ENCODE peak calls at places on chromosomes 11 and 22, in nine cellular contexts. H, A, D, J, Z, C, N, R and X are unnamed samples.

GRCh38 chr11:123219066-123219697 is 24.1 kb upstream of the CLMP start:
- DNase-seq in A (no peak), C (peak), Z (no peak), R (no peak), D (no peak), N (peak), H (peak), J (no peak), X (no peak)

GRCh38 chr11:112132737-112133136 is 31.2 kb downstream of the IL18 start:
- DNase-seq in N (no peak), A (no peak), H (no peak), R (no peak), Z (no peak), C (no peak), D (no peak), J (no peak), X (no peak)

GRCh38 chr11:90630176-90630575 is 407.3 kb upstream of the CHORDC1 start:
- DNase-seq in H (no peak), Z (no peak), N (peak), R (no peak), D (no peak), A (no peak), C (no peak), J (no peak), X (no peak)

GRCh38 chr11:65448418-65449196 is 26.0 kb downstream of the NEAT1 start:
- DNase-seq in C (no peak), D (no peak), A (no peak), N (peak), R (no peak), H (peak), J (no peak), Z (no peak), X (peak)

GRCh38 chr11:117969160-117969991 is 16.8 kb upstream of the IL10RA start:
- DNase-seq in Z (no peak), N (no peak), C (peak), A (no peak), D (no peak), R (no peak), H (no peak), J (no peak), X (no peak)

GRCh38 chr22:33861216-33861875 is 58.9 kb downstream of the LARGE1 start:
- DNase-seq in D (no peak), H (no peak), Z (no peak), R (no peak), A (no peak), C (no peak), J (no peak), N (no peak), X (no peak)

GRCh38 chr11:19316434-19316833 is 75.7 kb upstream of the E2F8 start:
- DNase-seq in J (no peak), C (peak), A (no peak), Z (no peak), R (no peak), H (no peak), N (peak), D (no peak), X (no peak)

GRCh38 chr11:129894281-129895125 is 875 bp downstream of the NFRKB start:
- DNase-seq in R (no peak), H (peak), C (peak), Z (peak), J (no peak), D (no peak), N (peak), A (no peak), X (no peak)

GRCh38 chr22:35115515-35115914 is 49.6 kb downstream of the ISX start:
- DNase-seq in D (no peak), R (no peak), J (no peak), Z (no peak), N (no peak), H (no peak), A (no peak), C (no peak), X (no peak)